ENCODE peak calls at places on chromosomes 5 and 9, in four cellular contexts. N is foreskin fibroblast, L is T-helper 22 cell, S is neural progenitor cell. C is an unnamed sample.

GRCh38 chr5:131224387-131225191 is 39.3 kb upstream of the CDC42SE2 start:
- DNase-seq in N (no peak), L (no peak), S (no peak), C (no peak)

GRCh38 chr5:130528474-130528873 is 624.2 kb downstream of the CHSY3 start:
- DNase-seq in N (no peak), L (no peak), S (no peak), C (no peak)

GRCh38 chr5:151205411-151205810 is 18.5 kb downstream of the CCDC69 start:
- DNase-seq in N (no peak), L (no peak), S (no peak), C (no peak)

GRCh38 chr5:169083394-169084018 is 217.4 kb downstream of the SLIT3 start:
- DNase-seq in N (no peak), L (no peak), S (no peak), C (no peak)

GRCh38 chr5:2270467-2270866 is 387.7 kb upstream of the IRX4 start:
- DNase-seq in N (no peak), L (no peak), S (no peak), C (no peak)

GRCh38 chr9:136564379-136564988 is 18.6 kb upstream of the NOTCH1 start:
- DNase-seq in N (peak), L (no peak), S (no peak), C (no peak)

GRCh38 chr9:108746864-108747263 is 108.9 kb downstream of the ACTL7B start:
- DNase-seq in N (peak), L (no peak), S (no peak), C (no peak)

GRCh38 chr5:102600964-102601363 is 102.2 kb upstream of the SLCO6A1 start:
- DNase-seq in N (no peak), L (no peak), S (no peak), C (no peak)

GRCh38 chr9:127458921-127459320 is 7.6 kb downstream of the LRSAM1 start:
- DNase-seq in N (no peak), L (no peak), S (no peak), C (no peak)

GRCh38 chr5:61162832-61163567 is 732 bp upstream of the SMIM15 start:
- DNase-seq in N (no peak), L (no peak), S (peak), C (no peak)

GRCh38 chr5:10289353-10289752 is 18.3 kb downstream of the CMBL start:
- DNase-seq in N (peak), L (no peak), S (no peak), C (no peak)

GRCh38 chr9:74975538-74975937 is 22.8 kb upstream of the C9orf40 start:
- DNase-seq in N (no peak), L (no peak), S (no peak), C (no peak)

GRCh38 chr5:171168177-171168576 is 140.9 kb upstream of the TLX3 start:
- DNase-seq in N (no peak), L (no peak), S (no peak), C (no peak)

GRCh38 chr9:84917366-84918063 is 248.0 kb downstream of the NTRK2 start:
- DNase-seq in N (no peak), L (no peak), S (peak), C (no peak)

GRCh38 chr5:177594071-177594470 is 2.1 kb downstream of the TMED9 start:
- DNase-seq in N (no peak), L (no peak), S (no peak), C (no peak)

GRCh38 chr9:77954018-77954417 is 77.6 kb downstream of the GNAQ start:
- DNase-seq in N (peak), L (no peak), S (no peak), C (no peak)

GRCh38 chr5:66963559-66963971 is 233.0 kb downstream of the CD180 start:
- DNase-seq in N (peak), L (no peak), S (no peak), C (no peak)

GRCh38 chr9:2618289-2618688 is 3.3 kb upstream of the VLDLR start:
- DNase-seq in N (no peak), L (no peak), S (no peak), C (no peak)

C was measured in iPS DF 19.7.